ENCODE peak calls at places on chromosomes 13 and 19, in seven cellular contexts. R is EL, E is A549, D is amygdala, W is left cardiac atrium, G is SK-N-DZ, Y is T-helper 2 cell. Q is an unnamed sample.

GRCh38 chr13:27619093-27619705 is 1.1 kb downstream of the LNX2 start:
- DNase-seq in R (no peak), E (no peak), D (no peak), W (no peak), G (no peak), Y (no peak), Q (no peak)

GRCh38 chr19:8240274-8241229 is 31.4 kb downstream of the CERS4 start:
- DNase-seq in R (peak; percentile 87), E (peak; percentile 51), D (peak; percentile 60), W (peak; percentile 90), G (peak; percentile 75), Y (no peak), Q (peak; percentile 97)

GRCh38 chr13:99404005-99404755 is 97.0 kb upstream of the GPR183 start:
- DNase-seq in R (no peak), E (no peak), D (no peak), W (no peak), G (no peak), Y (no peak), Q (no peak)

GRCh38 chr13:98143157-98143553 is 261 bp downstream of the FARP1 start:
- DNase-seq in R (no peak), E (no peak), D (no peak), W (peak; percentile 59), G (no peak), Y (no peak), Q (no peak)

GRCh38 chr13:49097374-49097773 is 121.7 kb downstream of the FNDC3A start:
- DNase-seq in R (peak; percentile 72), E (peak; percentile 25), D (no peak), W (no peak), G (no peak), Y (no peak), Q (peak; percentile 50)

GRCh38 chr19:38744906-38745305 is 632 bp upstream of the CAPN12 start:
- DNase-seq in R (no peak), E (peak; percentile 26), D (no peak), W (no peak), G (no peak), Y (no peak), Q (no peak)

GRCh38 chr13:33123066-33123940 is 107.1 kb downstream of the KL start:
- DNase-seq in R (peak; percentile 64), E (no peak), D (no peak), W (peak; percentile 40), G (no peak), Y (no peak), Q (no peak)

GRCh38 chr19:1471514-1472107 is 7.4 kb downstream of the C19orf25 start:
- DNase-seq in R (peak; percentile 37), E (no peak), D (no peak), W (no peak), G (no peak), Y (no peak), Q (peak; percentile 22)

GRCh38 chr19:16593181-16593580 is 21.0 kb upstream of the SLC35E1 start:
- DNase-seq in R (no peak), E (no peak), D (no peak), W (no peak), G (no peak), Y (no peak), Q (no peak)

GRCh38 chr19:44875666-44876418 is 15.2 kb upstream of the TOMM40 start:
- DNase-seq in R (peak; percentile 81), E (no peak), D (no peak), W (no peak), G (no peak), Y (no peak), Q (no peak)

GRCh38 chr13:44627441-44627840 is 51.3 kb upstream of the TSC22D1 start:
- DNase-seq in R (peak; percentile 59), E (no peak), D (no peak), W (no peak), G (no peak), Y (no peak), Q (no peak)

GRCh38 chr19:674282-675151 is 1.7 kb upstream of the FSTL3 start:
- DNase-seq in R (no peak), E (no peak), D (no peak), W (peak; percentile 66), G (no peak), Y (no peak), Q (no peak)

GRCh38 chr13:36288794-36289391 is 8.7 kb downstream of the CCDC169 start:
- DNase-seq in R (no peak), E (no peak), D (no peak), W (no peak), G (no peak), Y (no peak), Q (no peak)

GRCh38 chr19:15213715-15214381 is 13.1 kb upstream of the NOTCH3 start:
- DNase-seq in R (no peak), E (no peak), D (no peak), W (peak; percentile 73), G (no peak), Y (no peak), Q (no peak)

GRCh38 chr13:113448885-113449692 is 4.2 kb downstream of the ADPRHL1 start:
- DNase-seq in R (no peak), E (peak; percentile 96), D (peak; percentile 80), W (no peak), G (no peak), Y (no peak), Q (no peak)

GRCh38 chr13:20128459-20128927 is 32.4 kb downstream of the GJA3 start:
- DNase-seq in R (no peak), E (no peak), D (no peak), W (no peak), G (no peak), Y (no peak), Q (peak; percentile 65)

GRCh38 chr13:46016216-46016615 is 36.3 kb downstream of the ZC3H13 start:
- DNase-seq in R (no peak), E (no peak), D (no peak), W (no peak), G (no peak), Y (no peak), Q (no peak)

GRCh38 chr13:31204592-31204991 is 4.8 kb downstream of the B3GLCT start:
- DNase-seq in R (peak; percentile 78), E (peak; percentile 14), D (no peak), W (no peak), G (no peak), Y (no peak), Q (no peak)

GRCh38 chr19:7287716-7288115 is 6.5 kb downstream of the INSR start:
- DNase-seq in R (peak; percentile 47), E (peak; percentile 17), D (no peak), W (no peak), G (no peak), Y (no peak), Q (peak; percentile 32)

GRCh38 chr13:64078480-64078936 is 2662.9 kb upstream of the PCDH20 start:
- DNase-seq in R (no peak), E (no peak), D (no peak), W (no peak), G (no peak), Y (no peak), Q (no peak)

GRCh38 chr13:30045916-30046704 is 195.7 kb upstream of the UBL3 start:
- DNase-seq in R (peak; percentile 88), E (no peak), D (no peak), W (no peak), G (no peak), Y (no peak), Q (no peak)

GRCh38 chr13:110304256-110304655 is 2.7 kb downstream of the COL4A1 start:
- DNase-seq in R (peak; percentile 77), E (no peak), D (no peak), W (no peak), G (no peak), Y (no peak), Q (no peak)

GRCh38 chr13:50283017-50283416 is 267.8 kb downstream of the KCNRG start:
- DNase-seq in R (no peak), E (no peak), D (no peak), W (no peak), G (no peak), Y (no peak), Q (no peak)

GRCh38 chr13:47256618-47257017 is 359.8 kb upstream of the HTR2A start:
- DNase-seq in R (peak; percentile 68), E (no peak), D (no peak), W (no peak), G (no peak), Y (no peak), Q (no peak)

GRCh38 chr13:32315255-32316029 is at the start of the genes BRCA2 and ZAR1L:
- DNase-seq in R (peak; percentile 95), E (peak; percentile 88), D (peak; percentile 69), W (peak; percentile 94), G (peak; percentile 89), Y (peak; percentile 71), Q (peak; percentile 89)

GRCh38 chr19:4980087-4980486 is 11.2 kb downstream of the KDM4B start:
- DNase-seq in R (peak; percentile 42), E (no peak), D (no peak), W (no peak), G (no peak), Y (no peak), Q (no peak)

Q was measured in right lobe of liver.